ENCODE peak calls at places on chromosome 20, in eight cellular contexts. W is gastrocnemius medialis, O is testis, Q is stomach, K is ovary, R is adrenal gland, T is HCT116, Y is A549. N is an unnamed sample.

GRCh38 chr20:52454660-52455059 is 263.1 kb upstream of the ZFP64 start:
- DNase-seq in W (no peak), O (no peak), Q (no peak), K (no peak), R (no peak), T (no peak), Y (no peak), N (no peak)

GRCh38 chr20:49620364-49621240 is 52.7 kb upstream of the PTGIS start:
- DNase-seq in W (no peak), O (no peak), Q (no peak), K (no peak), R (no peak), T (no peak), Y (no peak), N (no peak)

GRCh38 chr20:4509825-4510522 is 211.7 kb upstream of the PRND start:
- DNase-seq in W (no peak), O (no peak), Q (no peak), K (no peak), R (no peak), T (no peak), Y (peak), N (no peak)

GRCh38 chr20:44714701-44715494 is at the start of gene CCN5:
- DNase-seq in W (peak), O (peak), Q (peak), K (peak), R (peak), T (peak), Y (peak), N (peak)

GRCh38 chr20:38221041-38221589 is 39.4 kb downstream of the KIAA1755 start:
- DNase-seq in W (no peak), O (peak), Q (peak), K (peak), R (peak), T (peak), Y (peak), N (peak)

GRCh38 chr20:34703573-34704176 is 469 bp upstream of the TP53INP2 start:
- DNase-seq in W (no peak), O (peak), Q (peak), K (no peak), R (peak), T (no peak), Y (no peak), N (peak)

GRCh38 chr20:1375515-1375914 is 17.3 kb downstream of the FKBP1A start:
- DNase-seq in W (no peak), O (no peak), Q (no peak), K (no peak), R (peak), T (no peak), Y (no peak), N (no peak)

GRCh38 chr20:53099851-53100250 is 127.7 kb downstream of the TSHZ2 start:
- DNase-seq in W (no peak), O (no peak), Q (no peak), K (no peak), R (no peak), T (no peak), Y (no peak), N (no peak)

GRCh38 chr20:15637971-15638754 is 935.1 kb downstream of the KIF16B start:
- DNase-seq in W (no peak), O (no peak), Q (peak), K (no peak), R (no peak), T (no peak), Y (no peak), N (no peak)

GRCh38 chr20:9590189-9590588 is 75.8 kb downstream of the LAMP5 start:
- DNase-seq in W (no peak), O (no peak), Q (peak), K (no peak), R (no peak), T (no peak), Y (peak), N (no peak)

DNA sequence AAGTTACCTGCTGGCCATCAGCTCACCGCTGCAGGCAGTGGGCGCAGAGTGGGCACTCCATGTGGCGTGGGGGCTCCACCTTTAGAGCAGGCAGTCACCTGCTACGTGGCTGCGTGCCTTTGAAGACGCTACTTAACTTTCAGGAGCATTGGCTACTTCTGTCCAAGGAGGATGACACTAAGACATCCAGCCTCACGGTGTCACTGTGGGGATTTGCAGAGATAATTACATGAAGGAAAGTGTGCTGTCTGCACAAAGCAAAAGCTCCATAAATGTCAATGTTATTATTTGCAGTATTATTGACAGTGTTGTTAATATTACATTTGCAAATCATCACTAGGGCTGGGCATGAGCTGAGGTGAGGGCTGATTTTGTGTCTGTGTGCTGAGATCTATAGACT is 166.0 kb upstream of the SYNDIG1 start:
- DNase-seq in W (no peak), O (peak), Q (no peak), K (no peak), R (no peak), T (no peak), Y (peak), N (no peak)
- TF ChIP-seq CTCF in W (no peak), O (no peak), Q (no peak), K (no peak), R (no peak), T (peak), Y (no peak), N (no peak)

GRCh38 chr20:16760431-16761304 is 12.5 kb downstream of the OTOR start:
- DNase-seq in W (no peak), O (no peak), Q (peak), K (no peak), R (no peak), T (no peak), Y (no peak), N (no peak)

GRCh38 chr20:16758459-16759160 is 10.5 kb downstream of the OTOR start:
- DNase-seq in W (no peak), O (no peak), Q (no peak), K (no peak), R (peak), T (no peak), Y (no peak), N (no peak)

GRCh38 chr20:16759161-16759523 is 11.0 kb downstream of the OTOR start:
- DNase-seq in W (no peak), O (no peak), Q (no peak), K (no peak), R (no peak), T (no peak), Y (no peak), N (no peak)

GRCh38 chr20:16761305-16761829 is 13.2 kb downstream of the OTOR start:
- DNase-seq in W (no peak), O (peak), Q (peak), K (peak), R (peak), T (peak), Y (peak), N (peak)

DNA sequence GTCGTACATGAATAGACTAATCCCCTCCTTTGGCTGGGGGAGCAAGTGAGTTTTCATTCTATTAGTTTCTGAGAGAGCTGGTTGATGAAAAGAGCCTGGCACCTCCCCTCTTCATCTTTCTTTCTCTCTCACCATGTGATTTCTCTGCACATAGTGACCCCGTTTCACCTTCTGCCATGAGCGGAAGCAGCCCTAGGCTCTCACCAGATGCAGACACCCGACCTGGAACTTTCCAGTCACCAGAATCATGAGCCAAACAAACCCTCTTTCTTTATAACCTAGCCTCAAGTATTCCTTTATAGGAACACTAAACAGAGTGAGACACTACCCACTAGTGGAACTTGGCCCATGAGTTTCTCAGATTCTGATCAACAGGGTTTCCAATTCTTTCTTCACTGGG is 16.4 kb downstream of the OTOR start:
- DNase-seq in W (no peak), O (no peak), Q (no peak), K (no peak), R (peak), T (no peak), Y (no peak), N (no peak)
- H3K27ac ChIP-seq in W (no peak), O (no peak), Q (no peak), K (no peak), R (no peak), T (no peak), Y (no peak), N (no peak)

GRCh38 chr20:45947110-45947866 is 12.8 kb downstream of the PCIF1 start:
- DNase-seq in W (no peak), O (no peak), Q (no peak), K (no peak), R (peak), T (no peak), Y (no peak), N (no peak)

GRCh38 chr20:45949542-45950329 is 15.3 kb downstream of the PCIF1 start:
- DNase-seq in W (no peak), O (no peak), Q (no peak), K (no peak), R (no peak), T (no peak), Y (no peak), N (no peak)

GRCh38 chr20:45948261-45948733 is 13.8 kb downstream of the PCIF1 start:
- DNase-seq in W (no peak), O (no peak), Q (no peak), K (no peak), R (no peak), T (no peak), Y (no peak), N (no peak)

GRCh38 chr20:45950330-45950646 is 15.8 kb downstream of the PCIF1 start:
- DNase-seq in W (no peak), O (no peak), Q (no peak), K (no peak), R (no peak), T (no peak), Y (no peak), N (no peak)

GRCh38 chr20:45948742-45949541 is 14.5 kb downstream of the PCIF1 start:
- DNase-seq in W (no peak), O (no peak), Q (no peak), K (no peak), R (no peak), T (no peak), Y (no peak), N (no peak)
- TF ChIP-seq POLR2A in W (no peak), O (no peak), Q (no peak), K (no peak), R (no peak), T (no peak), Y (no peak), N (no peak)

DNA sequence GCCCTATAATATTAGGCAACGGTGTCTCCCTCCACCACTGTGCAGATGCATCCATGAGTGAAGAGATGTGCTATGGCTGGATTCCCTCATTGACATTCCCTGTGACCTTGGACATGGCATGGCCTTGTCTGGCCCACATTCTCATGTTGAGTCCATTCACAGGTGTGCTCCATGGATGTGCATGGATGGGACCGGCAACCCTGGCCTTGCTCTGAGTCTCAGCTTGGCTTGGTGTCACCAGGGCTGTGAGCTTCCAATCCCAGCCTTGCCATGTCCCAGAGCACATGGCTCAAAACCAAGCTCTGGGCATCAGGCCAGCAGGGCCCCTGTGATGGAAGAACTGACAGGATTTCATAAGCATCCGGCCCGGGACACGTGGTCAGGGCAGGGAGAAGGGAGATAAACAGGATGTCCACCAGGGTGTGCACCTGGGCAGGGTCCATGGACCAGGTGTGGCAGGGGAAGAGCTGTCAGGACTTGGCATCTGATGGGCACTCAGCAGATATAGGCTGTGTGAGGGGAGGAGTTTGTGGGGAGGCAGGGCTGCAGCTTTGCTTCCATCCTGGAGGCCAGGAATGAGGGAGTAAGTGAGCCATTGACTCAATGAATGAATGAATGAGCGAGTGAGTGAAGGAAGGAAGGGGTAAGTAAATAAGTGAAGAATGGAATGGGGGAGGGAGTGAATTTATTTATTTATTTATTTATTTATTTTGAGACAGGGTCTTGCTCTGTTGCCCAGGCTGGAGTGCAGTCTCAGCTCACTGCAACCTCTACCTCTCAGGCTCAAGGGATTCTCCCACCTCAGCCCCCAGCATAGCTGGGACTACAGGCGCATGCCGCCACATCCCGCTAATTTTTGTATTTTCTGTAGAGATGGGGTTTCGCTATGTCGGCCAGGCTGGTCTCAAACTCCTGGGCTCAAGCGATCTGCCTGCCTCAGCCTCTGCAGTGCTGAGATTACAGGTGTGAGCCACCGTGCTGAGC is 15.7 kb downstream of the NRSN2 start:
- DNase-seq in W (peak), O (peak), Q (peak), K (peak), R (peak), T (peak), Y (peak), N (peak)
- TF ChIP-seq CTCF in W (no peak), O (no peak), Q (no peak), K (no peak), R (peak), T (peak), Y (peak), N (no peak)

N was measured in tibial nerve.